ENCODE peak calls at places on chromosomes 4 and X, in five cellular contexts. I is fibroblast of gingiva, V is pancreas, R is neuronal stem cell, X is left ventricle myocardium inferior. P is an unnamed sample.

GRCh38 chrX:15301924-15302323 is 13.5 kb downstream of the ASB11 start:
- DNase-seq in I (peak), V (no peak), R (no peak), X (peak), P (no peak)

GRCh38 chrX:108437789-108438623 is at the start of gene COL4A6:
- DNase-seq in V (peak), I (no peak), R (peak), X (no peak), P (peak)

GRCh38 chr4:106806158-106806797 is 229.8 kb downstream of the DKK2 start:
- DNase-seq in I (no peak), V (no peak), R (no peak), X (no peak), P (no peak)

GRCh38 chr4:178275671-178276360 is 833.6 kb upstream of the AGA start:
- DNase-seq in I (no peak), V (no peak), R (no peak), X (no peak), P (peak)

GRCh38 chr4:44186096-44186849 is 262.3 kb downstream of the KCTD8 start:
- DNase-seq in V (peak), R (no peak), X (no peak), I (no peak), P (no peak)

GRCh38 chr4:71151054-71151453 is 157.6 kb downstream of the DCK start:
- DNase-seq in X (no peak), V (no peak), I (no peak), R (no peak), P (no peak)

GRCh38 chr4:99876946-99877345 is 17.3 kb downstream of the LAMTOR3 start:
- DNase-seq in I (no peak), X (no peak), V (no peak), R (no peak), P (no peak)

GRCh38 chr4:139934336-139934735 is 219.6 kb downstream of the MAML3 start:
- DNase-seq in X (no peak), I (no peak), R (no peak), V (no peak), P (no peak)

GRCh38 chr4:48268956-48269860 is at the start of gene TEC:
- DNase-seq in X (peak), R (peak), I (peak), V (peak), P (peak)

GRCh38 chr4:157057187-157057586 is 18.8 kb upstream of the GLRB start:
- DNase-seq in R (no peak), V (no peak), I (no peak), X (no peak), P (no peak)

GRCh38 chrX:150692837-150693781 is at the start of gene MTMR1:
- DNase-seq in R (no peak), X (peak), I (no peak), V (peak), P (peak)

GRCh38 chr4:74805601-74806000 is 11.3 kb upstream of the BTC start:
- DNase-seq in R (no peak), X (no peak), V (no peak), I (peak), P (peak)

GRCh38 chrX:111337067-111337466 is 66.8 kb upstream of the CAPN6 start:
- DNase-seq in X (no peak), V (no peak), I (no peak), R (no peak), P (no peak)

GRCh38 chrX:108122748-108123147 is 31.2 kb downstream of the ATG4A start:
- DNase-seq in R (no peak), X (no peak), I (peak), V (no peak), P (no peak)

GRCh38 chrX:8987672-8988250 is 46.2 kb downstream of the FAM9B start:
- DNase-seq in X (no peak), V (no peak), R (no peak), I (no peak), P (no peak)

GRCh38 chr4:589219-589963 is 13.3 kb upstream of the TMEM271 start:
- DNase-seq in I (no peak), V (no peak), X (no peak), R (no peak), P (no peak)

GRCh38 chr4:84151574-84151973 is 347.5 kb downstream of the NKX6-1 start:
- DNase-seq in X (no peak), V (no peak), I (no peak), R (no peak), P (no peak)

GRCh38 chrX:41722816-41723215 is 1.2 kb upstream of the GPR82 start:
- DNase-seq in V (no peak), I (peak), X (no peak), R (no peak), P (no peak)

GRCh38 chr4:185819144-185819543 is 7.2 kb upstream of the SORBS2 start:
- DNase-seq in R (no peak), V (no peak), X (no peak), I (no peak), P (no peak)

GRCh38 chr4:109444182-109444844 is 10.7 kb downstream of the SEC24B start:
- DNase-seq in R (no peak), X (no peak), V (no peak), I (no peak), P (no peak)

GRCh38 chrX:20267924-20268701 is 1.4 kb upstream of the RPS6KA3 start:
- DNase-seq in X (peak), V (peak), R (no peak), I (peak), P (no peak)

P was measured in ACHN.